ENCODE peak calls at places on chromosomes 7 and 10, in four cellular contexts. One of them, this sample, is unnamed.

GRCh38 chr10:101708870-101709269 is 13.9 kb upstream of the FBXW4 start:
- DNase-seq in K562: no peak
- DNase-seq in IMR-90: no peak
- DNase-seq in GM12878: no peak
- DNase-seq in this sample: no peak

GRCh38 chr7:44242091-44242490 is 41.3 kb downstream of the YKT6 start:
- DNase-seq in GM12878: no peak
- DNase-seq in IMR-90: no peak
- DNase-seq in K562: no peak
- DNase-seq in this sample: no peak

GRCh38 chr10:31708513-31708912 is 220.1 kb downstream of the ARHGAP12 start:
- DNase-seq in IMR-90: no peak
- DNase-seq in GM12878: no peak
- DNase-seq in K562: no peak
- DNase-seq in this sample: no peak

GRCh38 chr10:57809961-57810360 is 457.7 kb downstream of the IPMK start:
- DNase-seq in GM12878: no peak
- DNase-seq in IMR-90: no peak
- DNase-seq in K562: no peak
- DNase-seq in this sample: no peak

GRCh38 chr10:89351402-89352038 is 23.7 kb downstream of the IFIT3 start:
- DNase-seq in K562: no peak
- DNase-seq in GM12878: peak
- DNase-seq in IMR-90: peak
- DNase-seq in this sample: no peak

GRCh38 chr10:123967626-123968243 is 76.1 kb upstream of the CPXM2 start:
- DNase-seq in K562: peak
- DNase-seq in GM12878: no peak
- DNase-seq in IMR-90: peak
- DNase-seq in this sample: peak

GRCh38 chr7:142883571-142884284 is 1.8 kb downstream of the TRPV6 start:
- DNase-seq in K562: no peak
- DNase-seq in GM12878: no peak
- DNase-seq in IMR-90: no peak
- DNase-seq in this sample: no peak

GRCh38 chr7:151309306-151309705 is 32.3 kb upstream of the NUB1 start:
- DNase-seq in K562: no peak
- DNase-seq in GM12878: no peak
- DNase-seq in IMR-90: peak
- DNase-seq in this sample: no peak

GRCh38 chr10:117218654-117219053 is 21.4 kb downstream of the KCNK18 start:
- DNase-seq in IMR-90: no peak
- DNase-seq in K562: peak
- DNase-seq in GM12878: no peak
- DNase-seq in this sample: no peak

GRCh38 chr7:22387583-22387982 is 30.6 kb upstream of the RAPGEF5 start:
- DNase-seq in IMR-90: peak
- DNase-seq in K562: no peak
- DNase-seq in GM12878: no peak
- DNase-seq in this sample: no peak

GRCh38 chr7:135923700-135924261 is 53.4 kb downstream of the MTPN start:
- DNase-seq in IMR-90: peak
- DNase-seq in K562: peak
- DNase-seq in GM12878: no peak
- DNase-seq in this sample: peak

GRCh38 chr7:96219382-96220130 is 102.3 kb downstream of the SLC25A13 start:
- DNase-seq in IMR-90: peak
- DNase-seq in K562: no peak
- DNase-seq in GM12878: no peak
- DNase-seq in this sample: peak

GRCh38 chr10:69939033-69939432 is 113.6 kb upstream of the MACROH2A2 start:
- DNase-seq in K562: no peak
- DNase-seq in IMR-90: no peak
- DNase-seq in GM12878: no peak
- DNase-seq in this sample: no peak

GRCh38 chr7:91288208-91288824 is 24.1 kb downstream of the FZD1 start:
- DNase-seq in K562: peak
- DNase-seq in IMR-90: no peak
- DNase-seq in GM12878: no peak
- DNase-seq in this sample: peak

GRCh38 chr7:24715661-24716479 is 41.4 kb downstream of the GSDME start:
- DNase-seq in GM12878: peak
- DNase-seq in IMR-90: peak
- DNase-seq in K562: peak
- DNase-seq in this sample: peak

GRCh38 chr10:61140765-61141392 is 196.9 kb upstream of the RHOBTB1 start:
- DNase-seq in IMR-90: peak
- DNase-seq in GM12878: no peak
- DNase-seq in K562: peak
- DNase-seq in this sample: peak

GRCh38 chr10:102394079-102394800 is 1.3 kb upstream of the NFKB2 start:
- DNase-seq in IMR-90: peak
- DNase-seq in K562: peak
- DNase-seq in GM12878: peak
- DNase-seq in this sample: peak

GRCh38 chr7:144256112-144256511 is 8.5 kb downstream of the OR2A7 start:
- DNase-seq in K562: no peak
- DNase-seq in IMR-90: no peak
- DNase-seq in GM12878: no peak
- DNase-seq in this sample: peak

GRCh38 chr10:68598978-68599753 is 39.0 kb downstream of the TET1 start:
- DNase-seq in K562: peak
- DNase-seq in GM12878: no peak
- DNase-seq in IMR-90: peak
- DNase-seq in this sample: no peak

GRCh38 chr7:130895006-130895750 is 161.2 kb upstream of the KLF14 start:
- DNase-seq in IMR-90: no peak
- DNase-seq in GM12878: no peak
- DNase-seq in K562: no peak
- DNase-seq in this sample: no peak
- TF ChIP-seq POLR2A in IMR-90: no peak
- TF ChIP-seq POLR2A in GM12878: no peak
- TF ChIP-seq POLR2A in K562: no peak
- TF ChIP-seq POLR2A in this sample: no peak

DNA sequence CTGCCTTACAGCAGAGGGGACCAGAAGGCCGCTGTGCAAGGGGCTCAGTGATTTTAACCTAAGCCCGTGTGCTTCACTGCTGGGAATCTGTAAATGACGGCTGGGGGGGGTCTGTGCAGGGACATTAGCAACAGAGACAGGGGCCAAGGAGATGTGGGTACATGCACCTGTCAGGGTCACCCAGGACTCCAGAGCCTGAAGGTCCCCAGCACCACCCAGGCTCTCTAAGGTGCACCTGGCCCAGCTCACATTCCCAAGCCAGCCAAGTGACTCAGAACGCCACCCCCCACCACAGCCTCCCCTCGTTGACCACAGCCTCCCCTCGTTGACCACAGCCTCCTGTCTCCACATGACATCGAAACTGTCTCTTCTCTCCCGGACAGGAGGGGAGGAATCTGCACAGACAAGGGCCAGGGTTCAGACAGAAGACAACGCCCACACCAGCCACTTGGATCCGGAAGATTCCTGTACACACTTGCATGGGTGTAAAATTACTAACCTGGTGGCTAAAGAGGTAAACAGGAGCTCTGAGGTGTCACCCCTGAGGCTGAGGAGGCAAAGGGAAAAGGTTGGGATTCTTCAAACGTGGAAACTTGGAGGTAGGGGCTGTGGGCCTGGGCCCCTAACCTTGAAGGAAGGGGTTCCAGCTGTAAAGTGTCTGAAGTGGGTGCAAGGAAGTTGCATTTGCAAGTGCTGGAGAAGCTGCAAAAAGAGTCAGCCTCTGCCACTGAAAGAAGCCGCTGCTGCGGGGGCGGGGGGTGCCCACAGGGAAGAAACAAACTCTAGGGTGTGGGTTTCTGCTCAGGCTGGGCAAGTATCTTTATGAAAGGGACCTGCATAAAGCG is 27.0 kb downstream of the CALML3 start:
- DNase-seq in GM12878: peak
- DNase-seq in IMR-90: peak
- DNase-seq in K562: peak
- DNase-seq in this sample: no peak
- TF ChIP-seq RCOR1 in GM12878: no peak
- TF ChIP-seq RCOR1 in IMR-90: no peak
- TF ChIP-seq RCOR1 in K562: peak
- TF ChIP-seq RCOR1 in this sample: no peak

DNA sequence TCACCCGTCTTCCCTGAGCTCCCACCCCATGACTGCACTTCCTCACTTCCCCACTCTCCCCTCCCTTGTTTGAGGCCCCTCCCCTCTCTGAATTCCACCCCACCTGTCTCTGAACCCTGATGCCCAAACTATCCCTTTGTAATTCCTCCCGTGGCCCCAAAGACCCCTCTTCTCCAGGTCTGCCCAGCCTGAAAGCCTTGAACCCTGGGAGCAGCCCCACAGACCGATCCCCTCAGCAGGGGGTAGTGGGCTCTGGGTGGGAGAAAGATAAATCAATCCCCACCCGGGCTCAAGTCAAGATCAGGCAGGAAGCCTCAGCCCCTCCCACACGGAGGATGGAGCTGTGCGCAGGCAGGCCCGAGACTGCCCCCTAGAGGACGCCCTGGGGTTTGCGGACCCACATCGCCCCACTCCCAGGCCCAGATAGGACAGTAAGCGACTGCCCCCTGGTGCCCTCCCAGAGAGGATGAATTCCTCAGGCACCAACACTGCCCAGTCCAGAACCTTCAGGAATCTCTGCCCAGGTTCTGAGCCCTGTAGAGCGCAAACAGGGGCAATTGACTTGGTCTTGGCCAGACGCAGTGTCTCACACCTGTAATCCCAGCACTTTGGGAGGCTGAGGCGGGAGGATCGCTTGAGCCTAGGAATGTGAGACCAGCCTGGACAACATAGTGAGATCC is 11.7 kb downstream of the HSPB1 start:
- DNase-seq in K562: peak
- DNase-seq in IMR-90: peak
- DNase-seq in GM12878: peak
- DNase-seq in this sample: peak
- TF ChIP-seq POLR2A in K562: no peak
- TF ChIP-seq POLR2A in IMR-90: peak
- TF ChIP-seq POLR2A in GM12878: no peak
- TF ChIP-seq POLR2A in this sample: no peak

DNA sequence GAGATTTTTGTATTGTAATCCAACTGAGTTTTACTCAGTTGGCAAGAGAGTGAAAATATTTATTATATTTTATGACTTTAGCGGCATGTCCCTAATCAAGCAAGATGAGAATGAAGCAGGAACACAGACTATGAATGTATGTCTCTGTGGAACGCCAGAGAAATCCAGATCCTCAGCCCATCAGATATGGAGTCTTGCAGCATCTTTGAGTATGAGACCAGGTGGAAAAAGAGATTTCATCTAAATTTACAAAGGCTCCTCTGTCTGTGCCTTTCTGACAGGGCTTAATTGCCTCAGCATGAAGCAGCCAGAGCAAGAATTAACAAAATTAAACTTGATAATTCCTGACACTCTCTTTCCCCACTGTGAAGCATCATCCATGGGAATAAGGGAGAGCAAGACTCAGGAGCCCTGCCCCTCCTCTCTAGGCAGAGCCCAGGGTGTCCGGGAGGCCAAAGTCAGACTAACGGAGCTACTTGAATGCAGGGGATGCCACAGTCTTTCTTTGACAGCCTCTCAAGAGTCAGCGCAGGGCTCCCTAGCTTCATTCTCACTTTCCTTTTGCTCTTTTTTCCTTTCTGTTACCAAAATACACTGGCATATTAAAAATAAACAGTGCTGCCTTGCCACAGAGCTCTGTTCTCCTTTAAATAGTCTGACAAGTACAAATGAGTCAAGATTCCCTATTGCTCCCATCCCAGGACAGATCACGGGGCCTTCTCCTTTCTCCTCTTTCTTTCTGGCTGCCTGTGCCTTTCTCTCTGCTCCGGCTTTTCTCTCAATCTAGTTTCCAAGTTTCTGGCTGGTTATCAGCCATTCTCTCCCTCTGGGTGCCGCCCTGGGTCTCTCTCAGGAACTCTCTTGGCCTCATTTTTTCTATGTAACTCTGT is 132.2 kb upstream of the INHBA start:
- DNase-seq in GM12878: no peak
- DNase-seq in IMR-90: peak
- DNase-seq in K562: no peak
- DNase-seq in this sample: no peak
- TF ChIP-seq RCOR1 in GM12878: no peak
- TF ChIP-seq RCOR1 in IMR-90: no peak
- TF ChIP-seq RCOR1 in K562: no peak
- TF ChIP-seq RCOR1 in this sample: no peak

GRCh38 chr10:103580422-103580821 is 86.9 kb downstream of the NEURL1 start:
- DNase-seq in K562: no peak
- DNase-seq in GM12878: no peak
- DNase-seq in IMR-90: no peak
- DNase-seq in this sample: no peak

GRCh38 chr10:103576862-103577261 is 83.4 kb downstream of the NEURL1 start:
- DNase-seq in K562: no peak
- DNase-seq in GM12878: no peak
- DNase-seq in IMR-90: no peak
- DNase-seq in this sample: no peak

GRCh38 chr10:103580011-103580410 is 86.5 kb downstream of the NEURL1 start:
- DNase-seq in GM12878: no peak
- DNase-seq in K562: no peak
- DNase-seq in IMR-90: no peak
- DNase-seq in this sample: no peak

GRCh38 chr10:103581499-103581898 is 88.0 kb downstream of the NEURL1 start:
- DNase-seq in IMR-90: no peak
- DNase-seq in GM12878: no peak
- DNase-seq in K562: no peak
- DNase-seq in this sample: no peak

GRCh38 chr10:103578782-103579382 is 85.4 kb downstream of the NEURL1 start:
- DNase-seq in K562: peak
- DNase-seq in IMR-90: no peak
- DNase-seq in GM12878: no peak
- DNase-seq in this sample: peak
- TF ChIP-seq POLR2A in K562: no peak
- TF ChIP-seq POLR2A in IMR-90: no peak
- TF ChIP-seq POLR2A in GM12878: no peak
- TF ChIP-seq POLR2A in this sample: no peak

This sample was measured in A549.